ENCODE peak calls at places on chromosome 17, in four cellular contexts. C, E, W and B are unnamed samples.

GRCh38 chr17:77435272-77436057 is 294.7 kb downstream of the SEC14L1 start:
- DNase-seq in E (no peak), C (no peak), W (no peak), B (no peak)

GRCh38 chr17:7747586-7747985 is 30.0 kb downstream of the DNAH2 start:
- DNase-seq in W (no peak), C (no peak), E (no peak), B (no peak)

GRCh38 chr17:2011421-2012371 is 13.4 kb downstream of the RTN4RL1 start:
- DNase-seq in W (no peak), E (no peak), C (peak; percentile 26), B (no peak)

GRCh38 chr17:72333570-72333969 is 212.8 kb downstream of the SOX9 start:
- DNase-seq in C (no peak), W (no peak), E (no peak), B (no peak)

GRCh38 chr17:41801374-41802062 is 10.2 kb downstream of the P3H4 start:
- DNase-seq in W (peak; percentile 34), E (peak; percentile 88), C (peak; percentile 76), B (peak; percentile 38)

GRCh38 chr17:19533718-19534561 is at the start of gene SLC47A1:
- DNase-seq in W (no peak), E (peak; percentile 72), C (no peak), B (no peak)

GRCh38 chr17:58005031-58005727 is 1.9 kb downstream of the SRSF1 start:
- DNase-seq in C (no peak), E (peak; percentile 57), W (no peak), B (no peak)

GRCh38 chr17:10737168-10737622 is 7.4 kb upstream of the TMEM220 start:
- DNase-seq in E (peak; percentile 92), C (peak; percentile 39), W (no peak), B (no peak)

GRCh38 chr17:63493411-63493810 is 16.6 kb downstream of the ACE start:
- DNase-seq in W (no peak), E (no peak), C (no peak), B (no peak)

GRCh38 chr17:75878174-75878998 is at the start of gene TRIM47:
- DNase-seq in C (no peak), E (peak; percentile 83), W (no peak), B (no peak)

GRCh38 chr17:59830007-59830630 is 62.6 kb downstream of the TUBD1 start:
- DNase-seq in W (no peak), C (no peak), E (peak; percentile 93), B (no peak)

GRCh38 chr17:15236281-15237105 is 28.6 kb downstream of the PMP22 start:
- DNase-seq in C (no peak), W (no peak), E (no peak), B (no peak)

GRCh38 chr17:69732272-69732671 is 317.8 kb downstream of the MAP2K6 start:
- DNase-seq in C (no peak), W (no peak), E (no peak), B (no peak)

GRCh38 chr17:68424188-68424587 is 33.1 kb downstream of the WIPI1 start:
- DNase-seq in W (no peak), E (no peak), C (no peak), B (no peak)

GRCh38 chr17:9419932-9420453 is 155.6 kb downstream of the STX8 start:
- DNase-seq in C (no peak), W (no peak), E (no peak), B (no peak)

GRCh38 chr17:7046127-7046724 is 2.3 kb upstream of the SLC16A11 start:
- DNase-seq in W (no peak), C (no peak), E (no peak), B (no peak)

GRCh38 chr17:74892974-74893911 is at the start of gene FADS6:
- DNase-seq in E (no peak), C (no peak), W (no peak), B (no peak)

GRCh38 chr17:80596760-80597608 is 52.3 kb downstream of the RPTOR start:
- DNase-seq in E (no peak), W (no peak), C (no peak), B (no peak)

GRCh38 chr17:10278218-10278617 is 79.8 kb upstream of the GAS7 start:
- DNase-seq in E (no peak), W (no peak), C (no peak), B (no peak)

GRCh38 chr17:34071891-34072420 is 183.1 kb upstream of the CCL2 start:
- DNase-seq in W (no peak), C (no peak), E (no peak), B (no peak)

GRCh38 chr17:79803421-79803996 is 6.6 kb upstream of the CBX8 start:
- DNase-seq in C (no peak), W (no peak), E (no peak), B (no peak)

GRCh38 chr17:2850991-2851390 is 54.8 kb downstream of the RAP1GAP2 start:
- DNase-seq in W (no peak), E (no peak), C (no peak), B (no peak)

GRCh38 chr17:16950488-16950887 is 21.4 kb downstream of the TNFRSF13B start:
- DNase-seq in C (no peak), E (no peak), W (no peak), B (no peak)

GRCh38 chr17:54544239-54544638 is 356.4 kb upstream of the TOM1L1 start:
- DNase-seq in C (no peak), E (no peak), W (no peak), B (no peak)

GRCh38 chr17:55660171-55660886 is 62.3 kb downstream of the TMEM100 start:
- DNase-seq in E (no peak), W (no peak), C (no peak), B (no peak)

GRCh38 chr17:9763643-9764042 is 27.7 kb downstream of the DHRS7C start:
- DNase-seq in E (peak; percentile 58), W (no peak), C (no peak), B (no peak)

GRCh38 chr17:81456091-81456490 is 56.5 kb downstream of the ACTG1 start:
- DNase-seq in W (no peak), C (no peak), E (no peak), B (no peak)

GRCh38 chr17:64190468-64190867 is 60.5 kb upstream of the ERN1 start:
- DNase-seq in C (no peak), W (no peak), E (no peak), B (no peak)

GRCh38 chr17:77312786-77313599 is 172.2 kb downstream of the SEC14L1 start:
- DNase-seq in C (no peak), W (no peak), E (no peak), B (no peak)

GRCh38 chr17:20982589-20983358 is 60.0 kb downstream of the USP22 start:
- DNase-seq in C (no peak), W (no peak), E (no peak), B (no peak)

GRCh38 chr17:80259642-80260535 is 763 bp upstream of the RNF213 start:
- DNase-seq in E (peak; percentile 85), W (no peak), C (peak; percentile 73), B (peak; percentile 82)

GRCh38 chr17:40720904-40721303 is 17.4 kb upstream of the KRT24 start:
- DNase-seq in W (no peak), C (no peak), E (no peak), B (no peak)

GRCh38 chr17:31467502-31468256 is 76.2 kb downstream of the RAB11FIP4 start:
- DNase-seq in E (no peak), W (no peak), C (no peak), B (no peak)

GRCh38 chr17:73940511-73940910 is 263.0 kb upstream of the RPL38 start:
- DNase-seq in C (no peak), W (no peak), E (no peak), B (no peak)

GRCh38 chr17:45382226-45382625 is 50.4 kb downstream of the ARHGAP27 start:
- DNase-seq in W (no peak), E (no peak), C (no peak), B (no peak)

GRCh38 chr17:64016248-64016784 is 4.1 kb downstream of the ICAM2 start:
- DNase-seq in C (peak; percentile 46), W (no peak), E (no peak), B (no peak)

GRCh38 chr17:9900744-9901143 is 4.3 kb downstream of the RCVRN start:
- DNase-seq in C (no peak), E (no peak), W (no peak), B (no peak)

GRCh38 chr17:38874505-38875419 is 4.9 kb downstream of the LASP1 start:
- DNase-seq in W (no peak), C (no peak), E (no peak), B (no peak)
- H3K4me1 ChIP-seq in W (peaks cover 61% of the 10 kb centered on the region), C (peaks cover 63% of the 10 kb centered on the region), E (peaks cover 81% of the 10 kb centered on the region), B (peaks cover 71% of the 10 kb centered on the region)

GRCh38 chr17:82947051-82947991 is 107.5 kb upstream of the ZNF750 start:
- DNase-seq in W (no peak), E (no peak), C (no peak), B (no peak)

GRCh38 chr17:82943751-82944150 is 103.9 kb upstream of the ZNF750 start:
- DNase-seq in E (no peak), C (no peak), W (no peak), B (no peak)

GRCh38 chr17:82946081-82946480 is 106.3 kb upstream of the ZNF750 start:
- DNase-seq in E (no peak), W (no peak), C (no peak), B (no peak)

GRCh38 chr17:82943339-82943738 is 103.5 kb upstream of the ZNF750 start:
- DNase-seq in W (no peak), C (no peak), E (no peak), B (no peak)

GRCh38 chr17:82944990-82945389 is 105.2 kb upstream of the ZNF750 start:
- DNase-seq in C (no peak), W (no peak), E (no peak), B (no peak)
- H3K9me3 ChIP-seq in C (peaks cover 31% of the 10 kb centered on the region), W (peaks cover 32% of the 10 kb centered on the region), E (peaks cover 69% of the 10 kb centered on the region), B (peaks cover 13% of the 10 kb centered on the region)

DNA sequence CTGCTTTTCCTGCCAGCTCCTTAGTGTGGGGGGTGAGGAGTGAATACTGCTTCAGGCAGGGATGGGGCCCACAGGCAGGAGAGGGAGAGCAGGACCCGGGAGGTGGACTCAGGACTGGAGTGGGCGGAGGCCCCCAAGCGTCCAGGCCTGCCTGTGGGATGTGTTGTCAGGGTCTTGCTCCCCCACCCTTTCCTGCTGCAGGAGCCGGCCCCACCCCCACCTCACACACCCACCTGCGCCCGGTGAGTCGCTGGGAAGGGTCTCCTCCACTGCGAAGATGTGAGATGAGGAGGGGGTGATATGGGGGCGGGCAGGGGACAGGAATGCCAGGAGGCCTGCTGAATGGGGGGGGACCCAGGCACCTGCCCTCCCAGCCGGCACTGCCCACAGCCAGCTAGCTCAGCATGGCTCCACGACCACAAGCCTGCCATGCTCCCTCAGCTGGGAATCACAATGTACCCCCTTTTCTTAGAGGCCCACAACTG is 1.1 kb downstream of the FAM171A2 start:
- DNase-seq in C (no peak), E (no peak), W (no peak), B (no peak)
- H3K4me1 ChIP-seq in C (peaks cover 16% of the 10 kb centered on the region), E (peaks cover 20% of the 10 kb centered on the region), W (peaks cover 6% of the 10 kb centered on the region), B (peaks cover 5% of the 10 kb centered on the region)

GRCh38 chr17:29278692-29279091 is 15.3 kb downstream of the NUFIP2 start:
- DNase-seq in W (no peak), E (no peak), C (no peak), B (no peak)
- H3K9me3 ChIP-seq in W (no peaks in the 10 kb centered on the region), E (peaks cover 23% of the 10 kb centered on the region), C (no peaks in the 10 kb centered on the region), B (no peaks in the 10 kb centered on the region)